ENCODE peak calls at places on chromosome 21, in ten cellular contexts. G is psoas muscle; M is HCT116; A is lung; B is WERI-Rb-1; L is IMR-90; R is AG04450; K is CD8-positive, alpha-beta T cell; F is kidney; E is adrenal gland. C is an unnamed sample.

GRCh38 chr21:35370671-35371070 is 321.6 kb upstream of the RUNX1 start:
- DNase-seq in G (no peak), M (no peak), A (no peak), B (no peak), L (no peak), R (no peak), K (no peak), F (no peak), E (no peak), C (no peak)

GRCh38 chr21:44767834-44768831 is 33.5 kb downstream of the UBE2G2 start:
- DNase-seq in G (no peak), M (no peak), A (no peak), B (peak), L (no peak), R (no peak), K (no peak), F (no peak), E (no peak), C (no peak)

GRCh38 chr21:33369586-33369985 is 33.6 kb upstream of the IFNGR2 start:
- DNase-seq in G (no peak), M (no peak), A (no peak), B (no peak), L (no peak), R (no peak), K (no peak), F (no peak), E (no peak), C (no peak)

GRCh38 chr21:25273945-25274344 is 333.3 kb downstream of the MRPL39 start:
- DNase-seq in G (no peak), M (no peak), A (no peak), B (no peak), L (no peak), R (no peak), K (no peak), F (no peak), E (no peak), C (no peak)

GRCh38 chr21:44883250-44883649 is 9.8 kb upstream of the PTTG1IP start:
- DNase-seq in G (peak), M (no peak), A (no peak), B (no peak), L (no peak), R (no peak), K (no peak), F (peak), E (no peak), C (no peak)

GRCh38 chr21:36534656-36535055 is 54.7 kb upstream of the CLDN14 start:
- DNase-seq in G (no peak), M (no peak), A (no peak), B (no peak), L (no peak), R (no peak), K (no peak), F (no peak), E (no peak), C (no peak)

GRCh38 chr21:45075606-45076244 is 1.3 kb downstream of the ADARB1 start:
- DNase-seq in G (no peak), M (no peak), A (no peak), B (no peak), L (no peak), R (no peak), K (no peak), F (no peak), E (no peak), C (no peak)

GRCh38 chr21:31185663-31186062 is 147.4 kb upstream of the KRTAP19-8 start:
- DNase-seq in G (no peak), M (no peak), A (no peak), B (no peak), L (no peak), R (no peak), K (no peak), F (no peak), E (no peak), C (no peak)

GRCh38 chr21:43619856-43620255 is 39.4 kb downstream of the HSF2BP start:
- DNase-seq in G (no peak), M (no peak), A (no peak), B (no peak), L (no peak), R (no peak), K (no peak), F (no peak), E (no peak), C (no peak)

GRCh38 chr21:40146201-40146890 is 279.1 kb downstream of the PCP4 start:
- DNase-seq in G (no peak), M (no peak), A (no peak), B (no peak), L (no peak), R (no peak), K (no peak), F (no peak), E (no peak), C (no peak)

GRCh38 chr21:25383545-25383944 is 223.7 kb downstream of the MRPL39 start:
- DNase-seq in G (no peak), M (no peak), A (no peak), B (no peak), L (no peak), R (no peak), K (no peak), F (no peak), E (no peak), C (no peak)

GRCh38 chr21:32336711-32337110 is 38.1 kb downstream of the MRAP start:
- DNase-seq in G (no peak), M (no peak), A (no peak), B (no peak), L (peak), R (no peak), K (no peak), F (no peak), E (no peak), C (peak)

GRCh38 chr21:41953249-41953830 is 478 bp downstream of the C2CD2 start:
- DNase-seq in G (peak), M (no peak), A (no peak), B (peak), L (no peak), R (no peak), K (no peak), F (peak), E (no peak), C (no peak)
- H3K27ac ChIP-seq in G (peak), M (peak), A (peak), B (peak), L (peak), R (no peak), K (no peak), F (no peak), E (peak), C (peak)

GRCh38 chr21:46078984-46079356 is 18.9 kb upstream of the COL6A2 start:
- DNase-seq in G (peak), M (no peak), A (no peak), B (no peak), L (no peak), R (no peak), K (no peak), F (peak), E (no peak), C (no peak)

GRCh38 chr21:46081022-46081861 is 16.7 kb upstream of the COL6A2 start:
- DNase-seq in G (peak), M (no peak), A (peak), B (no peak), L (no peak), R (no peak), K (no peak), F (peak), E (no peak), C (no peak)

GRCh38 chr21:46081862-46082637 is 15.9 kb upstream of the COL6A2 start:
- DNase-seq in G (peak), M (no peak), A (no peak), B (no peak), L (no peak), R (no peak), K (no peak), F (peak), E (no peak), C (no peak)

GRCh38 chr21:46079357-46080170 is 18.3 kb upstream of the COL6A2 start:
- DNase-seq in G (peak), M (no peak), A (peak), B (peak), L (peak), R (peak), K (no peak), F (peak), E (no peak), C (no peak)

DNA sequence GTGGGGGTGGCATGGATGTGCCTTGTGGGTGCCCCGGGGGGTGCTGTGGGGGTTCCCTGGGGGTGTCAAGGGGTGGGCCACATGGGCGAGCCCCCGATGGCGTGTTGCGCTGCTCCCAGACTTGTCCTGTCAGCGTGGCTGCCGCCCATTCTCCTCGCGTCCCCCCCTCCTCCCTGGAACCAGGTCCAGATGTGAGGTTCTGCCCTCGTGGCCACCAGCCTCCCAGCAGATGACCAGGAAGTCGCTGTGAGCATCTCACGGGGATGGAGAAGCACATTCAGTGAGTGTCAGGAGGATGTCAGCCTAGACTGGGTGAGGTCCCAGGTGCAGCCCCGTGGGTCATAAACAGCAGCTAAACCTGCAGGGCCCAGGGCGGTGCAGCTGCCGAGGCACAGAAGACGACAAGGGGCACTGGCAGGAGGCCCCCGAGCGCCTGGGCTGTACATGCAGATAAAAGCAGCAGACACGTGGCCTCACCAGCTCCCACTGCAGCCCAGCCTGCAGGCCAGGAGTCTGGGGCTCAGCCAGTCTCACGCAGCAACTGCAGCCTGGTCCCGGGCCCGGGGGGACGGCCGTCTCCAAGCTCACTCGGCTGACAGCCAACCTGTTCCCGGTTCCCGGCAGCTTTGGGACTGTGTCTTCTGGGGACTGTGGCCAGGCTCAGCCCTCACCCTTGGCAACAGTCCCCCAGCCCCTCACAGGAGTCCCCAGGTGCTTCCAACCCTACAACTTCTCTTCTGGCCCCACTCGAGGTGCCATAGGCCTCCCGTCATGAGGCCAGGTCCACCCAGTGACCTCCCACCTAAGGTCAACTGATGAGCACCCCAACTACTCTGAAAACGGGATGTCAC is 17.5 kb upstream of the COL6A2 start:
- DNase-seq in G (peak), M (no peak), A (peak), B (no peak), L (no peak), R (no peak), K (no peak), F (peak), E (no peak), C (no peak)
- H3K27ac ChIP-seq in G (no peak), M (no peak), A (no peak), B (no peak), L (peak), R (no peak), K (no peak), F (no peak), E (no peak), C (no peak)

GRCh38 chr21:17519208-17519738 is 6.4 kb downstream of the CXADR start:
- DNase-seq in G (no peak), M (no peak), A (no peak), B (no peak), L (no peak), R (no peak), K (no peak), F (no peak), E (no peak), C (no peak)

GRCh38 chr21:17519965-17520364 is 7.1 kb downstream of the CXADR start:
- DNase-seq in G (no peak), M (no peak), A (no peak), B (no peak), L (no peak), R (no peak), K (no peak), F (no peak), E (no peak), C (no peak)

GRCh38 chr21:17524635-17525034 is 11.8 kb downstream of the CXADR start:
- DNase-seq in G (no peak), M (no peak), A (no peak), B (no peak), L (no peak), R (no peak), K (no peak), F (no peak), E (no peak), C (no peak)

GRCh38 chr21:17526771-17527170 is 13.9 kb downstream of the CXADR start:
- DNase-seq in G (no peak), M (no peak), A (no peak), B (no peak), L (no peak), R (no peak), K (no peak), F (no peak), E (no peak), C (no peak)

GRCh38 chr21:17523007-17523451 is 10.2 kb downstream of the CXADR start:
- DNase-seq in G (no peak), M (no peak), A (no peak), B (no peak), L (no peak), R (no peak), K (no peak), F (no peak), E (no peak), C (no peak)
- H3K27ac ChIP-seq in G (no peak), M (no peak), A (no peak), B (no peak), L (no peak), R (no peak), K (no peak), F (no peak), E (no peak), C (no peak)

DNA sequence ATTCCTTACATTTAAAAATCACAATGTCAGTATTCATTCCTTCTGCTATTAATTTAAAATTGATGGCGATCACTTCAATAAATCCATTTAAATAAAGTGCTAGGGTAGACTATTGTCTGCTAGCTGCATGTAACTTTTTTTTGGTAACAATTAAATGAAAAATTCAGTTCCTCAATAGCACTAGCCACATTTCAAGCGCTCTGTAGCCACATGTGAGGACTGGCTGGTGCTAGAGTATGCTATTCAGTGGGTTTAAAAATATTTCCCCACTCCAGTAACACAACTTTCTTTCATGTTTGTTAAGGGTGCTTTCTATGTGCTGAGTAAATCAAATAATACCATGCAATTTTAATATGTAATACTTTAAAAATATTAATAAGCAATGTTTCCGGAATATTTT is 108.2 kb downstream of the LTN1 start:
- DNase-seq in G (no peak), M (no peak), A (no peak), B (no peak), L (peak), R (no peak), K (no peak), F (no peak), E (no peak), C (no peak)
- H3K27ac ChIP-seq in G (peak), M (peak), A (peak), B (peak), L (peak), R (peak), K (peak), F (peak), E (no peak), C (peak)

DNA sequence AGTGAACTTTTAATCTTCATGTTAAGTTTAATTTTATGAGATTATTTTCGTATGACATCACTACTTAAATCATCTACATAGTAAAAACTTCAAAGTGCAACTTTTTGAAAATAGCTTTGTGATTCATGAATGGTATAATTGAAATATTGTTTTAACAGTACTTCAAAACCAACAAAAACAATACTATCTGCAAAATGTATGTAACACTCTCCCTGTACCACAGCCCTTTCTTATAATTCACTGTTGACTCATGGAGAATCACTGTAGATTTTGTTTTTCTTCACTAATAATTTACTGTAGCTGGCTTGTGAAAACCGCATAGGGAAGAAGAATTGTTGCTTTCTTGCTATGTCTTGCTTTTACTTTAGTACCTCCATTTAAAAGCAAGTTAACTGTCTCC is 301.4 kb upstream of the ADAMTS5 start:
- DNase-seq in G (no peak), M (no peak), A (no peak), B (no peak), L (peak), R (no peak), K (no peak), F (no peak), E (no peak), C (no peak)
- H3K27ac ChIP-seq in G (no peak), M (no peak), A (no peak), B (no peak), L (peak), R (no peak), K (no peak), F (no peak), E (no peak), C (no peak)

GRCh38 chr21:39111928-39112327 is 71.3 kb downstream of the PSMG1 start:
- DNase-seq in G (no peak), M (no peak), A (no peak), B (no peak), L (peak), R (no peak), K (no peak), F (no peak), E (no peak), C (no peak)
- H3K27ac ChIP-seq in G (no peak), M (no peak), A (no peak), B (no peak), L (peak), R (no peak), K (no peak), F (no peak), E (no peak), C (no peak)

C was measured in RWPE1.